ENCODE peak calls at places on chromosomes 7 and 10, in seven cellular contexts. One of them, this sample, is unnamed. For H3K36me3, the result is how much of the 10 kb centered on the place peaks cover.

GRCh38 chr10:58352956-58353610 is 18.3 kb downstream of the UBE2D1 start:
- DNase-seq in uterus: no peak
- DNase-seq in brain microvascular endothelial cell: no peak
- DNase-seq in heart left ventricle: no peak
- DNase-seq in fibroblast of lung: peak
- DNase-seq in cardiac muscle cell: no peak
- DNase-seq in prostate gland: no peak
- DNase-seq in this sample: no peak

GRCh38 chr7:25405736-25406135 is 177.4 kb upstream of the NPVF start:
- DNase-seq in uterus: peak
- DNase-seq in brain microvascular endothelial cell: no peak
- DNase-seq in heart left ventricle: no peak
- DNase-seq in fibroblast of lung: no peak
- DNase-seq in cardiac muscle cell: no peak
- DNase-seq in prostate gland: peak
- DNase-seq in this sample: no peak

GRCh38 chr10:70085975-70086613 is 33.4 kb downstream of the MACROH2A2 start:
- DNase-seq in uterus: no peak
- DNase-seq in brain microvascular endothelial cell: no peak
- DNase-seq in heart left ventricle: no peak
- DNase-seq in fibroblast of lung: no peak
- DNase-seq in cardiac muscle cell: no peak
- DNase-seq in prostate gland: no peak
- DNase-seq in this sample: no peak

GRCh38 chr7:47049234-47049774 is 532.6 kb downstream of the TNS3 start:
- DNase-seq in uterus: no peak
- DNase-seq in brain microvascular endothelial cell: no peak
- DNase-seq in heart left ventricle: no peak
- DNase-seq in fibroblast of lung: no peak
- DNase-seq in cardiac muscle cell: no peak
- DNase-seq in prostate gland: no peak
- DNase-seq in this sample: no peak

GRCh38 chr7:67992287-67992686 is 995.7 kb downstream of the TYW1 start:
- DNase-seq in uterus: no peak
- DNase-seq in brain microvascular endothelial cell: no peak
- DNase-seq in heart left ventricle: no peak
- DNase-seq in fibroblast of lung: no peak
- DNase-seq in cardiac muscle cell: no peak
- DNase-seq in prostate gland: no peak
- DNase-seq in this sample: no peak

GRCh38 chr10:30047924-30048531 is 11.4 kb downstream of the JCAD start:
- DNase-seq in uterus: no peak
- DNase-seq in brain microvascular endothelial cell: no peak
- DNase-seq in heart left ventricle: no peak
- DNase-seq in fibroblast of lung: no peak
- DNase-seq in cardiac muscle cell: no peak
- DNase-seq in prostate gland: no peak
- DNase-seq in this sample: no peak

GRCh38 chr7:79874797-79875196 is 259.8 kb upstream of the GNAI1 start:
- DNase-seq in uterus: no peak
- DNase-seq in brain microvascular endothelial cell: no peak
- DNase-seq in heart left ventricle: no peak
- DNase-seq in fibroblast of lung: no peak
- DNase-seq in cardiac muscle cell: no peak
- DNase-seq in prostate gland: no peak
- DNase-seq in this sample: no peak

GRCh38 chr7:150515248-150515647 is 576 bp downstream of the GIMAP7 start:
- DNase-seq in uterus: no peak
- DNase-seq in brain microvascular endothelial cell: no peak
- DNase-seq in heart left ventricle: no peak
- DNase-seq in fibroblast of lung: no peak
- DNase-seq in cardiac muscle cell: no peak
- DNase-seq in prostate gland: no peak
- DNase-seq in this sample: no peak

GRCh38 chr10:104317195-104318095 is 20.8 kb downstream of the ITPRIP start:
- DNase-seq in uterus: peak
- DNase-seq in brain microvascular endothelial cell: peak
- DNase-seq in heart left ventricle: no peak
- DNase-seq in fibroblast of lung: peak
- DNase-seq in cardiac muscle cell: peak
- DNase-seq in prostate gland: no peak
- DNase-seq in this sample: no peak

GRCh38 chr10:47095848-47096612 is 184.8 kb downstream of the PTPN20 start:
- DNase-seq in uterus: no peak
- DNase-seq in brain microvascular endothelial cell: no peak
- DNase-seq in heart left ventricle: no peak
- DNase-seq in fibroblast of lung: no peak
- DNase-seq in cardiac muscle cell: no peak
- DNase-seq in prostate gland: no peak
- DNase-seq in this sample: no peak

GRCh38 chr10:124935946-124936345 is 6.0 kb upstream of the ZRANB1 start:
- DNase-seq in uterus: no peak
- DNase-seq in brain microvascular endothelial cell: no peak
- DNase-seq in heart left ventricle: no peak
- DNase-seq in fibroblast of lung: peak
- DNase-seq in cardiac muscle cell: no peak
- DNase-seq in prostate gland: no peak
- DNase-seq in this sample: no peak

GRCh38 chr10:79401015-79401921 is 44.2 kb downstream of the ZCCHC24 start:
- DNase-seq in uterus: peak
- DNase-seq in brain microvascular endothelial cell: no peak
- DNase-seq in heart left ventricle: peak
- DNase-seq in fibroblast of lung: peak
- DNase-seq in cardiac muscle cell: peak
- DNase-seq in prostate gland: no peak
- DNase-seq in this sample: peak

GRCh38 chr7:22390512-22390911 is 33.6 kb upstream of the RAPGEF5 start:
- DNase-seq in uterus: no peak
- DNase-seq in brain microvascular endothelial cell: no peak
- DNase-seq in heart left ventricle: no peak
- DNase-seq in fibroblast of lung: no peak
- DNase-seq in cardiac muscle cell: no peak
- DNase-seq in prostate gland: no peak
- DNase-seq in this sample: no peak

GRCh38 chr7:116434820-116435341 is 64.7 kb upstream of the CAV2 start:
- DNase-seq in uterus: no peak
- DNase-seq in brain microvascular endothelial cell: peak
- DNase-seq in heart left ventricle: no peak
- DNase-seq in fibroblast of lung: peak
- DNase-seq in cardiac muscle cell: peak
- DNase-seq in prostate gland: no peak
- DNase-seq in this sample: no peak

GRCh38 chr10:89207181-89207800 is at the start of gene CH25H:
- DNase-seq in uterus: peak
- DNase-seq in brain microvascular endothelial cell: peak
- DNase-seq in heart left ventricle: peak
- DNase-seq in fibroblast of lung: peak
- DNase-seq in cardiac muscle cell: peak
- DNase-seq in prostate gland: peak
- DNase-seq in this sample: peak

GRCh38 chr10:87656431-87657072 is 3.1 kb upstream of the PAPSS2 start:
- DNase-seq in uterus: no peak
- DNase-seq in brain microvascular endothelial cell: no peak
- DNase-seq in heart left ventricle: no peak
- DNase-seq in fibroblast of lung: peak
- DNase-seq in cardiac muscle cell: peak
- DNase-seq in prostate gland: no peak
- DNase-seq in this sample: no peak

GRCh38 chr10:124697837-124698559 is 46.2 kb downstream of the FAM53B start:
- DNase-seq in uterus: no peak
- DNase-seq in brain microvascular endothelial cell: no peak
- DNase-seq in heart left ventricle: peak
- DNase-seq in fibroblast of lung: no peak
- DNase-seq in cardiac muscle cell: no peak
- DNase-seq in prostate gland: no peak
- DNase-seq in this sample: no peak

GRCh38 chr10:49300140-49300974 is 1.4 kb downstream of the C10orf71 start:
- DNase-seq in uterus: no peak
- DNase-seq in brain microvascular endothelial cell: no peak
- DNase-seq in heart left ventricle: peak
- DNase-seq in fibroblast of lung: peak
- DNase-seq in cardiac muscle cell: peak
- DNase-seq in prostate gland: no peak
- DNase-seq in this sample: peak

GRCh38 chr10:836782-837181 is 94.7 kb downstream of the LARP4B start:
- DNase-seq in uterus: no peak
- DNase-seq in brain microvascular endothelial cell: no peak
- DNase-seq in heart left ventricle: no peak
- DNase-seq in fibroblast of lung: no peak
- DNase-seq in cardiac muscle cell: no peak
- DNase-seq in prostate gland: no peak
- DNase-seq in this sample: no peak

GRCh38 chr7:116259821-116260440 is 49.6 kb downstream of the TES start:
- DNase-seq in uterus: no peak
- DNase-seq in brain microvascular endothelial cell: peak
- DNase-seq in heart left ventricle: no peak
- DNase-seq in fibroblast of lung: peak
- DNase-seq in cardiac muscle cell: peak
- DNase-seq in prostate gland: no peak
- DNase-seq in this sample: no peak

GRCh38 chr7:14767716-14768425 is 134.7 kb downstream of the DGKB start:
- DNase-seq in uterus: no peak
- DNase-seq in brain microvascular endothelial cell: no peak
- DNase-seq in heart left ventricle: no peak
- DNase-seq in fibroblast of lung: peak
- DNase-seq in cardiac muscle cell: peak
- DNase-seq in prostate gland: no peak
- DNase-seq in this sample: no peak

GRCh38 chr10:22651276-22651980 is 63.0 kb downstream of the PIP4K2A start:
- DNase-seq in uterus: no peak
- DNase-seq in brain microvascular endothelial cell: no peak
- DNase-seq in heart left ventricle: no peak
- DNase-seq in fibroblast of lung: no peak
- DNase-seq in cardiac muscle cell: no peak
- DNase-seq in prostate gland: no peak
- DNase-seq in this sample: no peak

GRCh38 chr7:50594734-50595537 is 29.7 kb upstream of the DDC start:
- DNase-seq in uterus: no peak
- DNase-seq in brain microvascular endothelial cell: no peak
- DNase-seq in heart left ventricle: no peak
- DNase-seq in fibroblast of lung: no peak
- DNase-seq in cardiac muscle cell: no peak
- DNase-seq in prostate gland: no peak
- DNase-seq in this sample: no peak

GRCh38 chr7:34108150-34108549 is 202.8 kb downstream of the BMPER start:
- DNase-seq in uterus: no peak
- DNase-seq in brain microvascular endothelial cell: peak
- DNase-seq in heart left ventricle: no peak
- DNase-seq in fibroblast of lung: peak
- DNase-seq in cardiac muscle cell: peak
- DNase-seq in prostate gland: no peak
- DNase-seq in this sample: no peak

GRCh38 chr7:157158400-157158799 is 19.7 kb downstream of the UBE3C start:
- DNase-seq in uterus: no peak
- DNase-seq in brain microvascular endothelial cell: no peak
- DNase-seq in heart left ventricle: no peak
- DNase-seq in fibroblast of lung: peak
- DNase-seq in cardiac muscle cell: no peak
- DNase-seq in prostate gland: no peak
- DNase-seq in this sample: no peak

GRCh38 chr7:857661-858060 is 18.7 kb upstream of the GET4 start:
- DNase-seq in uterus: no peak
- DNase-seq in brain microvascular endothelial cell: no peak
- DNase-seq in heart left ventricle: no peak
- DNase-seq in fibroblast of lung: no peak
- DNase-seq in cardiac muscle cell: no peak
- DNase-seq in prostate gland: peak
- DNase-seq in this sample: no peak
- H3K36me3 ChIP-seq in uterus: under half
- H3K36me3 ChIP-seq in brain microvascular endothelial cell: half or more
- H3K36me3 ChIP-seq in heart left ventricle: half or more
- H3K36me3 ChIP-seq in fibroblast of lung: half or more
- H3K36me3 ChIP-seq in cardiac muscle cell: half or more
- H3K36me3 ChIP-seq in prostate gland: under half
- H3K36me3 ChIP-seq in this sample: half or more

GRCh38 chr10:12633776-12634390 is 284.5 kb downstream of the CAMK1D start:
- DNase-seq in uterus: no peak
- DNase-seq in brain microvascular endothelial cell: no peak
- DNase-seq in heart left ventricle: no peak
- DNase-seq in fibroblast of lung: no peak
- DNase-seq in cardiac muscle cell: no peak
- DNase-seq in prostate gland: no peak
- DNase-seq in this sample: no peak
- TF ChIP-seq CTCF in uterus: no peak
- TF ChIP-seq CTCF in brain microvascular endothelial cell: no peak
- TF ChIP-seq CTCF in heart left ventricle: no peak
- TF ChIP-seq CTCF in fibroblast of lung: no peak
- TF ChIP-seq CTCF in cardiac muscle cell: no peak
- TF ChIP-seq CTCF in prostate gland: no peak
- TF ChIP-seq CTCF in this sample: no peak

GRCh38 chr10:42783181-42783549 is 570 bp downstream of the BMS1 start:
- DNase-seq in uterus: no peak
- DNase-seq in brain microvascular endothelial cell: peak
- DNase-seq in heart left ventricle: no peak
- DNase-seq in fibroblast of lung: peak
- DNase-seq in cardiac muscle cell: peak
- DNase-seq in prostate gland: peak
- DNase-seq in this sample: peak

GRCh38 chr10:42782446-42783180 is at the start of gene BMS1:
- DNase-seq in uterus: peak
- DNase-seq in brain microvascular endothelial cell: peak
- DNase-seq in heart left ventricle: peak
- DNase-seq in fibroblast of lung: peak
- DNase-seq in cardiac muscle cell: peak
- DNase-seq in prostate gland: peak
- DNase-seq in this sample: peak

GRCh38 chr10:42776681-42777080 is 5.9 kb upstream of the BMS1 start:
- DNase-seq in uterus: no peak
- DNase-seq in brain microvascular endothelial cell: no peak
- DNase-seq in heart left ventricle: no peak
- DNase-seq in fibroblast of lung: no peak
- DNase-seq in cardiac muscle cell: no peak
- DNase-seq in prostate gland: no peak
- DNase-seq in this sample: no peak

GRCh38 chr10:42781893-42782445 is 626 bp upstream of the BMS1 start:
- DNase-seq in uterus: no peak
- DNase-seq in brain microvascular endothelial cell: no peak
- DNase-seq in heart left ventricle: no peak
- DNase-seq in fibroblast of lung: peak
- DNase-seq in cardiac muscle cell: peak
- DNase-seq in prostate gland: no peak
- DNase-seq in this sample: peak

DNA sequence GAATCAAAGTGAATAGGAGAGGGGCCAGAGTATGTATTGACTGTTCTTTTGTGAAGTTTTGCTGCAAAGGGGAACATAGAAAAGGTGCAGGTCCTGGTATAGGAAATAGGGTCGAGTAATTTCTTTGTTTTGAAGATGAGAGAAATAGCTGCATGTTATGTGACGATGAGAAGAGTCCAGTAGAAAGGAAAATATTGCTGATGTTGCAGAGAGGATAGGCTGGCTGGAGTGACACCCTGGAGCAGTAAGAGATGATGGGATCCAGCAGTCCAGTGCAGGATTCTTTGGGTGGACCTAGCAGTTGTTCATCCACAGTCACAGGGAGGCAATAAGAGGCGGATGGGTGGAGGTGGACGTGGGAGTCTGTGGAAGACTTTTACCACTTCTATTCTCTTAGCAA is 2.1 kb upstream of the BMS1 start:
- DNase-seq in uterus: no peak
- DNase-seq in brain microvascular endothelial cell: no peak
- DNase-seq in heart left ventricle: no peak
- DNase-seq in fibroblast of lung: no peak
- DNase-seq in cardiac muscle cell: no peak
- DNase-seq in prostate gland: no peak
- DNase-seq in this sample: no peak
- H3K4me3 ChIP-seq in uterus: no peak
- H3K4me3 ChIP-seq in brain microvascular endothelial cell: no peak
- H3K4me3 ChIP-seq in heart left ventricle: no peak
- H3K4me3 ChIP-seq in fibroblast of lung: no peak
- H3K4me3 ChIP-seq in cardiac muscle cell: no peak
- H3K4me3 ChIP-seq in prostate gland: no peak
- H3K4me3 ChIP-seq in this sample: no peak

GRCh38 chr10:28585076-28585475 is 52.2 kb downstream of the WAC start:
- DNase-seq in uterus: no peak
- DNase-seq in brain microvascular endothelial cell: no peak
- DNase-seq in heart left ventricle: no peak
- DNase-seq in fibroblast of lung: no peak
- DNase-seq in cardiac muscle cell: no peak
- DNase-seq in prostate gland: no peak
- DNase-seq in this sample: no peak
- H3K36me3 ChIP-seq in uterus: under half
- H3K36me3 ChIP-seq in brain microvascular endothelial cell: under half
- H3K36me3 ChIP-seq in heart left ventricle: half or more
- H3K36me3 ChIP-seq in fibroblast of lung: under half
- H3K36me3 ChIP-seq in cardiac muscle cell: under half
- H3K36me3 ChIP-seq in prostate gland: under half
- H3K36me3 ChIP-seq in this sample: under half

This sample was measured in heart right ventricle.